ENCODE peak calls at places on chromosome 7, in nine cellular contexts. Z is mesendoderm; Q is CD8-positive, alpha-beta memory T cell; N is SJSA1; B is effector memory CD4-positive, alpha-beta T cell; C is testis; K is cardiac muscle cell; J is thoracic aorta; E is keratinocyte. W is an unnamed sample.

GRCh38 chr7:112449353-112449752 is 907 bp upstream of the IFRD1 start:
- DNase-seq in K (no peak), J (no peak), Z (no peak), N (peak; percentile 15), E (no peak), C (no peak), Q (peak; percentile 19), B (no peak), W (no peak)

GRCh38 chr7:53422291-53422690 is 386.9 kb downstream of the POM121L12 start:
- DNase-seq in K (no peak), B (no peak), Z (no peak), Q (no peak), C (peak; percentile 54), N (no peak), E (no peak), J (no peak), W (no peak)

GRCh38 chr7:67566101-67566500 is 569.5 kb downstream of the TYW1 start:
- DNase-seq in J (no peak), B (no peak), K (no peak), Q (no peak), E (no peak), N (no peak), C (no peak), Z (no peak), W (no peak)

GRCh38 chr7:101950450-101951119 is 133.2 kb downstream of the CUX1 start:
- DNase-seq in K (peak; percentile 88), Z (peak; percentile 84), N (no peak), B (no peak), Q (no peak), C (no peak), J (no peak), E (no peak), W (no peak)

GRCh38 chr7:22549667-22550513 is 49.9 kb upstream of the STEAP1B start:
- DNase-seq in E (no peak), Q (peak; percentile 40), K (peak; percentile 25), N (peak; percentile 23), Z (peak; percentile 90), B (no peak), C (peak; percentile 60), J (no peak), W (no peak)

GRCh38 chr7:100745184-100745583 is 11.8 kb downstream of the ZAN start:
- DNase-seq in E (no peak), B (no peak), C (peak; percentile 86), J (no peak), N (peak; percentile 34), Q (no peak), K (peak; percentile 93), Z (peak; percentile 51), W (no peak)

GRCh38 chr7:87627634-87627994 is 584 bp upstream of the RUNDC3B start:
- DNase-seq in Z (peak; percentile 51), E (no peak), J (no peak), B (no peak), N (no peak), K (no peak), Q (no peak), C (peak; percentile 65), W (peak; percentile 20)

GRCh38 chr7:44103941-44104879 is at the start of gene AEBP1:
- DNase-seq in Q (peak; percentile 40), N (no peak), J (no peak), B (no peak), K (peak; percentile 50), E (no peak), C (no peak), Z (peak; percentile 64), W (peak; percentile 40)

GRCh38 chr7:134957005-134957404 is 29.3 kb upstream of the AGBL3 start:
- DNase-seq in E (no peak), B (no peak), C (no peak), N (no peak), Q (no peak), K (no peak), J (no peak), Z (no peak), W (no peak)

GRCh38 chr7:100486753-100487446 is 3.2 kb downstream of the NYAP1 start:
- DNase-seq in J (no peak), B (no peak), E (no peak), Q (no peak), N (no peak), Z (peak; percentile 90), C (no peak), K (peak; percentile 51), W (no peak)

GRCh38 chr7:157848508-157849340 is 511.9 kb downstream of the DNAJB6 start:
- DNase-seq in J (no peak), B (no peak), Q (no peak), K (no peak), Z (no peak), C (no peak), E (no peak), N (no peak), W (no peak)

GRCh38 chr7:157849726-157850125 is 512.9 kb downstream of the DNAJB6 start:
- DNase-seq in Q (no peak), J (no peak), N (no peak), B (no peak), Z (no peak), C (no peak), E (no peak), K (no peak), W (no peak)

GRCh38 chr7:157851501-157852067 is 514.8 kb downstream of the DNAJB6 start:
- DNase-seq in E (no peak), C (peak; percentile 88), Q (peak; percentile 70), J (no peak), Z (peak; percentile 77), N (no peak), B (peak; percentile 14), K (no peak), W (peak; percentile 87)

GRCh38 chr7:157850481-157851444 is 514.0 kb downstream of the DNAJB6 start:
- DNase-seq in J (no peak), Q (no peak), B (no peak), K (no peak), N (no peak), E (no peak), C (no peak), Z (no peak), W (no peak)

GRCh38 chr7:157849341-157849596 is 512.5 kb downstream of the DNAJB6 start:
- DNase-seq in E (no peak), K (no peak), Z (no peak), C (no peak), Q (no peak), B (no peak), N (no peak), J (no peak), W (no peak)
- H3K27me3 ChIP-seq in E (no peaks in the 10 kb centered on the region), K (no peaks in the 10 kb centered on the region), Z (no peaks in the 10 kb centered on the region), C (no peaks in the 10 kb centered on the region), Q (no peaks in the 10 kb centered on the region), B (no peaks in the 10 kb centered on the region), N (no peaks in the 10 kb centered on the region), J (no peaks in the 10 kb centered on the region), W (no peaks in the 10 kb centered on the region)

DNA sequence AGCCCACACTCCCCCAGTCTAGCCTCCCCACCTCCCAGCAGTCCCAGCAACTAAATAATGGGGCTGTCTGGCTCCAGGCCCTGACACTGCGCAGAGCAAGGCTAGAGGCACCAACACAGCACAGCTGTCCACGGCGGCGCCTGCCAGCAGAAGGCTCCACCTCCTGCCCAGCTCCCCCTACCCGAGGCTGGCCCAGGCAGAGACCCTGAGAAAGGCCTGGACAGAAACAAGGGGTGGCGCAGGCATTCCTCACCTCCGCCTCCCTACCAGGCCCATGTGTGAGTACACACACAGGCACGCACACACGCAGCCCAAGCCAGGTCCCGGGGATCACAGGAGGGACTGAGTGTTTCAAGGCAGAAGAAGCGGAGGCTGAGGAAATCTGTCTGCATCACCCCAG is 6.0 kb downstream of the KCNH2 start:
- DNase-seq in K (peak; percentile 34), J (no peak), Z (no peak), C (peak; percentile 86), E (no peak), N (no peak), B (no peak), Q (no peak), W (no peak)
- H3K27ac ChIP-seq in K (peak overlapping the region; percentile 80), J (no peak overlapping the region), Z (no peak overlapping the region), C (peak overlapping the region; percentile 68), E (no peak overlapping the region), N (no peak overlapping the region), B (no peak overlapping the region), Q (no peak overlapping the region), W (no peak overlapping the region)

GRCh38 chr7:129466796-129467195 is 32.6 kb downstream of the STRIP2 start:
- DNase-seq in J (no peak), Z (no peak), Q (no peak), N (no peak), C (no peak), B (no peak), K (no peak), E (no peak), W (no peak)

GRCh38 chr7:129464194-129464593 is 30.0 kb downstream of the STRIP2 start:
- DNase-seq in Z (no peak), N (no peak), J (no peak), Q (no peak), C (no peak), E (no peak), K (no peak), B (no peak), W (no peak)

GRCh38 chr7:129462445-129462844 is 28.2 kb downstream of the STRIP2 start:
- DNase-seq in C (no peak), K (no peak), N (no peak), Z (no peak), Q (no peak), J (no peak), B (no peak), E (no peak), W (no peak)

GRCh38 chr7:129468087-129468486 is 33.9 kb downstream of the STRIP2 start:
- DNase-seq in C (no peak), J (no peak), E (no peak), Q (no peak), B (no peak), K (peak; percentile 77), Z (no peak), N (no peak), W (no peak)

DNA sequence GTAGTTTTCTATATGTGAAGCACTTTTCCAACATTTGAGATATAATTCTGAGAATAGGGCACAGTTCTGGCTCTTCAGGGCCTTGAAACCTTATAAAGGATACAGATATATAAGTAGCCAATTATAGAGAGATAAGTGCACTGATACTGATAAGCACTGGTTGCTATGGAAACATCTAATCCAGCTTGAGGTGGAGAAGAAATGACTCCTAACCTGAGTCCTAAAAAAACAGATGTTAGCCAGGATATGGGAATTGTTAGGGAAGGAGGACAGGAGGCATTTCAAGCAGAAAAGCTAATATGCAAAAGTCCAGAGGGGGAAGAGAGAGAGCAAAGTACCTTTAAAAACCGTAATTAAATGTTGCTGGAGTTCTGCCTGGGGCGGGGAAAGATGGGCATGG is 30.8 kb downstream of the STRIP2 start:
- DNase-seq in J (no peak), N (no peak), C (no peak), Z (peak; percentile 48), E (no peak), K (no peak), B (no peak), Q (no peak), W (no peak)
- H3K27me3 ChIP-seq in J (no peaks in the 10 kb centered on the region), N (no peaks in the 10 kb centered on the region), C (no peaks in the 10 kb centered on the region), Z (no peaks in the 10 kb centered on the region), E (no peaks in the 10 kb centered on the region), K (no peaks in the 10 kb centered on the region), B (no peaks in the 10 kb centered on the region), Q (no peaks in the 10 kb centered on the region), W (no peaks in the 10 kb centered on the region)

DNA sequence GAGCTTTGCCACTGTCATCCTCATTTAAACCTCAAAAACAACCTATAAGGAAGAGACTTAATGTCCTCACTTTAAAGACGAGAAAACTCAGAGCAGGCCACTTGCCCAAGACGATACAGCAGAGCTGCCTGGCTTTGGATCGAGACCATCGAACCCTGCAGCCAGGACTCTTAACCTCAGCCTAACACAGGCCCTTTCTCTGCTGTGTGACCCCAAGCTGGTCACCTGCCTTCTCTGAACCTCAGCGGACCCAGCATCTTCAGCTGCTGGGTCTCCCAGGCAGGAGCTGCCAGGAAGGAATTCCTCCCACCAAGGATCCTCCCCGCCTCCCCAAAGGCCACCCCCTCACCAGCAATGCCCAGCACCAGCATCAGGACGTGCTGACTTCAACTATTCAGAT is 32.7 kb downstream of the TNRC18 start:
- DNase-seq in E (no peak), N (no peak), K (no peak), J (no peak), B (no peak), Z (no peak), C (no peak), Q (no peak), W (no peak)
- H3K27ac ChIP-seq in E (no peak overlapping the region), N (no peak overlapping the region), K (no peak overlapping the region), J (no peak overlapping the region), B (no peak overlapping the region), Z (no peak overlapping the region), C (no peak overlapping the region), Q (no peak overlapping the region), W (no peak overlapping the region)

W was measured in naive thymus-derived CD4-positive, alpha-beta T cell.